ENCODE peak calls at places on chromosome 4, in five cellular contexts. U is astrocyte of the spinal cord, D is fibroblast of pulmonary artery, H is left lung, O is heart left ventricle. F is an unnamed sample.

GRCh38 chr4:94235825-94236224 is 28.2 kb downstream of the SMARCAD1 start:
- DNase-seq in U (no peak), D (no peak), H (no peak), O (no peak), F (no peak)

GRCh38 chr4:10204401-10205058 is 87.9 kb upstream of the WDR1 start:
- DNase-seq in U (no peak), D (peak), H (no peak), O (peak), F (no peak)

GRCh38 chr4:118927976-118928375 is 39.3 kb downstream of the SYNPO2 start:
- DNase-seq in U (no peak), D (peak), H (peak), O (peak), F (no peak)

GRCh38 chr4:156998500-156999174 is 27.0 kb upstream of the PDGFC start:
- DNase-seq in U (peak), D (no peak), H (no peak), O (no peak), F (no peak)

GRCh38 chr4:136319789-136320470 is 1212.4 kb downstream of the PCDH18 start:
- DNase-seq in U (peak), D (peak), H (no peak), O (no peak), F (no peak)

GRCh38 chr4:41480985-41481384 is 57.0 kb upstream of the LIMCH1 start:
- DNase-seq in U (no peak), D (no peak), H (no peak), O (no peak), F (no peak)

GRCh38 chr4:54942735-54943134 is 182.7 kb downstream of the KDR start:
- DNase-seq in U (no peak), D (peak), H (no peak), O (no peak), F (no peak)

GRCh38 chr4:142512161-142512560 is 333.9 kb downstream of the INPP4B start:
- DNase-seq in U (no peak), D (no peak), H (no peak), O (no peak), F (no peak)

GRCh38 chr4:154977228-154977627 is 196.2 kb downstream of the RBM46 start:
- DNase-seq in U (no peak), D (no peak), H (no peak), O (no peak), F (no peak)

GRCh38 chr4:80070880-80071620 is 2.0 kb downstream of the ANTXR2 start:
- DNase-seq in U (peak), D (no peak), H (no peak), O (no peak), F (no peak)

GRCh38 chr4:113820164-113820563 is 58.6 kb upstream of the CAMK2D start:
- DNase-seq in U (no peak), D (no peak), H (no peak), O (no peak), F (no peak)

GRCh38 chr4:67198757-67199156 is 346.5 kb downstream of the CENPC start:
- DNase-seq in U (peak), D (peak), H (no peak), O (no peak), F (no peak)

GRCh38 chr4:1198070-1198844 is 25.9 kb upstream of the SPON2 start:
- DNase-seq in U (no peak), D (no peak), H (no peak), O (no peak), F (peak)

GRCh38 chr4:37687175-37687525 is 974 bp upstream of the RELL1 start:
- DNase-seq in U (no peak), D (no peak), H (no peak), O (no peak), F (no peak)

GRCh38 chr4:25914670-25915358 is 794 bp downstream of the SMIM20 start:
- DNase-seq in U (no peak), D (no peak), H (no peak), O (no peak), F (no peak)

GRCh38 chr4:123600426-123600825 is 203.8 kb downstream of the SPRY1 start:
- DNase-seq in U (no peak), D (peak), H (no peak), O (no peak), F (no peak)

GRCh38 chr4:107931775-107932321 is 499 bp downstream of the CYP2U1 start:
- DNase-seq in U (no peak), D (no peak), H (peak), O (peak), F (no peak)

GRCh38 chr4:122666527-122667245 is 45.8 kb upstream of the IL21 start:
- DNase-seq in U (peak), D (peak), H (no peak), O (no peak), F (no peak)

GRCh38 chr4:54945838-54946237 is 179.6 kb downstream of the KDR start:
- DNase-seq in U (no peak), D (peak), H (no peak), O (no peak), F (no peak)

GRCh38 chr4:33161202-33161601 is 2441.0 kb downstream of the PCDH7 start:
- DNase-seq in U (no peak), D (no peak), H (no peak), O (no peak), F (no peak)

GRCh38 chr4:129455462-129455861 is 359.5 kb downstream of the C4orf33 start:
- DNase-seq in U (no peak), D (no peak), H (no peak), O (no peak), F (no peak)

GRCh38 chr4:73735231-73735630 is 5.1 kb upstream of the CXCL8 start:
- DNase-seq in U (peak), D (peak), H (no peak), O (no peak), F (no peak)

GRCh38 chr4:89836031-89836777 is 757 bp downstream of the SNCA start:
- DNase-seq in U (no peak), D (no peak), H (no peak), O (no peak), F (no peak)

GRCh38 chr4:86967798-86968197 is 33.0 kb downstream of the AFF1 start:
- DNase-seq in U (peak), D (peak), H (no peak), O (no peak), F (no peak)

GRCh38 chr4:152590179-152591031 is 54.5 kb upstream of the FBXW7 start:
- DNase-seq in U (peak), D (peak), H (no peak), O (no peak), F (no peak)

GRCh38 chr4:22932326-22932725 is 239.6 kb downstream of the GBA3 start:
- DNase-seq in U (no peak), D (no peak), H (no peak), O (no peak), F (no peak)

GRCh38 chr4:78644744-78645330 is 93.3 kb downstream of the ANXA3 start:
- DNase-seq in U (peak), D (peak), H (peak), O (peak), F (no peak)

GRCh38 chr4:151719045-151719743 is 41.6 kb downstream of the GATB start:
- DNase-seq in U (peak), D (peak), H (no peak), O (no peak), F (no peak)

GRCh38 chr4:104017213-104017612 is 297.4 kb upstream of the TACR3 start:
- DNase-seq in U (no peak), D (no peak), H (no peak), O (no peak), F (no peak)

GRCh38 chr4:19857405-19857804 is 394.3 kb upstream of the SLIT2 start:
- DNase-seq in U (no peak), D (peak), H (no peak), O (no peak), F (no peak)

GRCh38 chr4:78100060-78100459 is 42.9 kb downstream of the FRAS1 start:
- DNase-seq in U (peak), D (no peak), H (no peak), O (peak), F (no peak)

DNA sequence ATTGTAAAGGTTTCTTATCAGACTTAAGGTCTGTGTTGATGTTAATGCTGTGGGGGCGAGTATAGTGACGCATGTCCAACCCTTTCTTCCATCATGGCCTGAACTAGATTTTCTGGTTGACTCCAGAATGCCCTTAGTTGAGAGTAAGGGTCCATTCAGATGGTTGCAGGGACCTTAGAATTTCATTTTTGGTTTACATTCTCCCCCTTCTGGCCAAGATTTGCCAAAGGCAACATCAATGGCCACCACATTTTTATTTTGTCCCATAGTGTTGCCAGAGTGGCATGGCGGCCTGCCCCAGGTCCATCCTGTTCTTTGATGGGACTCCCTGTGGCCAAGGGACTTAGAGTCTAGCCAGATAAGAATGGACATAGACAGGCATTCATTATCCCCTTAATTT is 368.5 kb downstream of the GPM6A start:
- DNase-seq in U (no peak), D (no peak), H (no peak), O (no peak), F (no peak)
- TF ChIP-seq CTCF in U (peak), D (peak), H (no peak), O (no peak), F (no peak)

GRCh38 chr4:111043286-111043685 is 420.4 kb upstream of the PITX2 start:
- DNase-seq in U (no peak), D (no peak), H (no peak), O (no peak), F (no peak)

GRCh38 chr4:111040904-111041303 is 418.0 kb upstream of the PITX2 start:
- DNase-seq in U (no peak), D (no peak), H (no peak), O (no peak), F (no peak)

GRCh38 chr4:111046811-111047210 is 423.9 kb upstream of the PITX2 start:
- DNase-seq in U (no peak), D (no peak), H (no peak), O (no peak), F (no peak)

GRCh38 chr4:111048316-111048715 is 425.4 kb upstream of the PITX2 start:
- DNase-seq in U (no peak), D (no peak), H (no peak), O (no peak), F (no peak)

DNA sequence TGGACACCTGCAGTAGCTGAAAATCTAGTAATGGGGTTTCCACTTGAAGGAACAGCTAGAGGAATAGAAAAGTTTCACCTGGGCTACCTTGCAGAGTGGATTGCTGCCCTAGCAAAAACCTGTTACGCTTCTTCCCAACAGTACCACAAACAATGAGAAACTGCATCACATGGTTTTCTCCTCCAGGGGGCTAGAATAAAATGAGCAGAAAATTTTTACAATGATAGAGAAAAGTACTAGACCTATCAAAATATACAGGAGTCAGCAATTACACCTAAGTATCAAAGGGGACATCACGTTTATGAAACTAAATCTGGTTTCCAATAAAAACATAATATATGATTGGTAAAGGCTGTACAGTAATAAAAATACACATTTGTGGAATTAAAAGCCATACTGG is 423.1 kb upstream of the PITX2 start:
- DNase-seq in U (no peak), D (no peak), H (no peak), O (no peak), F (no peak)
- TF ChIP-seq CTCF in U (peak), D (no peak), H (no peak), O (no peak), F (no peak)

DNA sequence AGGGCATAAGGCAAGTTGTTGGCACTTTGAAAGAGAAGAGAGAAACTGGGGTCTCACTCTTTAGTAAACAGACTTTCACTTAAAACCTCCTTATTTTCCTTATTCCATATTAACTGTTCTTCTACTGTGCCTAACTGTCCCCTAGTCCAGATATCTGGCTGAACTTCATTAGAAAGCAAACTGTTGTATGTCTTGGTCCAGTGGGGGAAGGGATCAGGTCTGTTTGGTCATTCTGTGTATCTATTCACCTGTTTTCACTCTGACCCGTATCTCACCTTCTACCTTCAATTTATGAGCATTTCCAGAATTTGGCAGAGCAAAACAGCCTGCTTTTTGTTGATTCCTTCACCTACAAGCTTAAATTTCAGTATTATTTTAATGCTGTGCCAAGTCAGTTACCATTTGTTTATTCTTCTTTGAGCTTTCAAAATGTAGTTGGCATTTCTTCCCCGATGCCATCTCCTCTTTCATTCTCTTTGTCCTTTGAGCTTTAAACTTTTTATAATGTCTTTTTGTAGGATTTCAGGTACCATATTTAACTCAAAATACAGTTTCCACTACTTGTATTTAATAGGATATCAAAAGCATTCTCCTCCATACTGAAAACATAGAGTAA is 188.6 kb upstream of the PPARGC1A start:
- DNase-seq in U (no peak), D (no peak), H (no peak), O (no peak), F (no peak)
- TF ChIP-seq CTCF in U (no peak), D (no peak), H (no peak), O (no peak), F (no peak)

DNA sequence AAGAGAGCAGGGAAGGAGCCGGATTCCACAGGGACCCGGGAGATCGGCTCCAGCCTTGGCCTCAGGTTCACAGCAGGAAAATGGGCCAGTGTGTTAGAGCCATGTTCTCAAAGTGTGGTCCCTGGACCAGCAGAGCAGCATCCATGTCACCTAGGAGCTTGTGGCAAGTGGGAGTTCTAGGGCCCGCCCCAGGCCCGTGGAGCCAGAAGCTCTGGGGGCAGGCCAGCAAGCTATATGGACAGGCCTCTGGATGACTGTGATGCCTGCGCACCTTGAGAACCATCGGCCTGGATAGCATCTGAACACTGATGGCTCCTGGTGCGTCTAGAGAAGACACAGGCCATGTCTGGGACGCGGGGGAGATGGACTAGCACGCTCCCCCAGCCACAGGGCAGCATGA is 33.7 kb downstream of the SH3TC1 start:
- DNase-seq in U (no peak), D (no peak), H (no peak), O (no peak), F (no peak)
- TF ChIP-seq CTCF in U (no peak), D (no peak), H (no peak), O (no peak), F (no peak)

GRCh38 chr4:147109800-147110199 is 164.1 kb upstream of the TTC29 start:
- DNase-seq in U (no peak), D (no peak), H (no peak), O (no peak), F (no peak)

GRCh38 chr4:147110473-147110872 is 164.8 kb upstream of the TTC29 start:
- DNase-seq in U (no peak), D (no peak), H (no peak), O (no peak), F (no peak)

GRCh38 chr4:147108409-147108808 is 162.7 kb upstream of the TTC29 start:
- DNase-seq in U (no peak), D (peak), H (no peak), O (no peak), F (no peak)

DNA sequence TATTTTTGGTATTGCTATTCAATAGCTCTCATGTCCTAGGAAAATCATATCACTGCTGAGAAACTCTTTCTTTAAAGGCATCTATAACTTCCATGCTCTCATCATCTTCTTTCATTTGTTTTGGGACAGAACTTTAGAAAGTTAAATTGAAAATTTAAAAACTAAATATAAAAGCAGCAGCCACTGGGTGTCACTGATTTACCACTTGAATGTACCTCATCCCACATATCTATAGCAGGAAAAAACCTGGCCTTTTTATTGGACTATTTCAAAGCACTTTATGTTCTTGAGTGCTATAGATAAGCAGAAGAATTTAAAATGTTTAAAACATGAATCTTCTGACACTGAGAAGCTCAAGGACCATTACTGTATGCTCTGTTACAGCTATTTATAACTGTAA is 165.3 kb upstream of the TTC29 start:
- DNase-seq in U (peak), D (peak), H (no peak), O (no peak), F (no peak)
- TF ChIP-seq CTCF in U (no peak), D (peak), H (no peak), O (no peak), F (peak)

GRCh38 chr4:81257841-81258240 is 42.8 kb upstream of the PRKG2 start:
- DNase-seq in U (no peak), D (no peak), H (no peak), O (no peak), F (no peak)

GRCh38 chr4:81257021-81257420 is 42.0 kb upstream of the PRKG2 start:
- DNase-seq in U (peak), D (peak), H (no peak), O (no peak), F (no peak)

GRCh38 chr4:81259151-81259550 is 44.1 kb upstream of the PRKG2 start:
- DNase-seq in U (no peak), D (no peak), H (no peak), O (no peak), F (no peak)

GRCh38 chr4:81256059-81256635 is 41.1 kb upstream of the PRKG2 start:
- DNase-seq in U (no peak), D (no peak), H (no peak), O (no peak), F (no peak)

GRCh38 chr4:81260443-81261102 is 45.6 kb upstream of the PRKG2 start:
- DNase-seq in U (no peak), D (peak), H (no peak), O (no peak), F (no peak)
- TF ChIP-seq CTCF in U (peak), D (peak), H (peak), O (no peak), F (peak)